ENCODE peak calls at places on chromosomes 3 and 15, in four cellular contexts. M, G, V and J are unnamed samples.

GRCh38 chr3:25038907-25039306 is 389.2 kb upstream of the RARB start:
- DNase-seq in V (no peak), G (no peak), M (no peak), J (no peak)

GRCh38 chr15:96894669-96895068 is 564.2 kb downstream of the NR2F2 start:
- DNase-seq in M (no peak), V (no peak), G (no peak), J (no peak)

GRCh38 chr3:8573342-8573926 is 71.2 kb downstream of the SSUH2 start:
- DNase-seq in M (no peak), G (no peak), V (no peak), J (no peak)

GRCh38 chr3:148790841-148791240 is 36.8 kb upstream of the CPB1 start:
- DNase-seq in V (no peak), M (no peak), G (no peak), J (no peak)

GRCh38 chr3:98784666-98785600 is 21.8 kb downstream of the ST3GAL6 start:
- DNase-seq in M (no peak), G (peak), V (no peak), J (no peak)

GRCh38 chr3:67605377-67605776 is 49.0 kb downstream of the SUCLG2 start:
- DNase-seq in V (peak), M (no peak), G (no peak), J (peak)

GRCh38 chr15:41554915-41555314 is 4.1 kb upstream of the TYRO3 start:
- DNase-seq in V (no peak), G (no peak), M (no peak), J (no peak)

GRCh38 chr15:48913141-48913540 is 35.2 kb downstream of the EID1 start:
- DNase-seq in G (no peak), V (no peak), M (no peak), J (peak)

GRCh38 chr3:54859204-54859603 is 68.7 kb downstream of the LRTM1 start:
- DNase-seq in V (no peak), M (no peak), G (no peak), J (no peak)

GRCh38 chr3:194688207-194688711 is 2.6 kb downstream of the FAM43A start:
- DNase-seq in G (peak), M (no peak), V (no peak), J (no peak)

GRCh38 chr15:52252781-52253180 is 42.8 kb downstream of the MYO5C start:
- DNase-seq in M (no peak), G (peak), V (no peak), J (peak)

GRCh38 chr15:52243697-52244555 is 51.7 kb downstream of the MYO5C start:
- DNase-seq in G (no peak), M (no peak), V (no peak), J (no peak)

GRCh38 chr15:52247032-52247431 is 48.6 kb downstream of the MYO5C start:
- DNase-seq in V (no peak), G (no peak), M (no peak), J (no peak)

GRCh38 chr15:52251144-52251860 is 44.3 kb downstream of the MYO5C start:
- DNase-seq in V (no peak), M (no peak), G (peak), J (no peak)

GRCh38 chr15:52247481-52247880 is 48.1 kb downstream of the MYO5C start:
- DNase-seq in G (no peak), V (no peak), M (no peak), J (no peak)
- TF ChIP-seq PHF8 in G (no peak), V (no peak), M (no peak), J (no peak)

GRCh38 chr3:71226565-71227281 is 356.8 kb downstream of the FOXP1 start:
- DNase-seq in V (no peak), G (no peak), M (peak), J (no peak)
- TF ChIP-seq PHF8 in V (no peak), G (no peak), M (no peak), J (no peak)

DNA sequence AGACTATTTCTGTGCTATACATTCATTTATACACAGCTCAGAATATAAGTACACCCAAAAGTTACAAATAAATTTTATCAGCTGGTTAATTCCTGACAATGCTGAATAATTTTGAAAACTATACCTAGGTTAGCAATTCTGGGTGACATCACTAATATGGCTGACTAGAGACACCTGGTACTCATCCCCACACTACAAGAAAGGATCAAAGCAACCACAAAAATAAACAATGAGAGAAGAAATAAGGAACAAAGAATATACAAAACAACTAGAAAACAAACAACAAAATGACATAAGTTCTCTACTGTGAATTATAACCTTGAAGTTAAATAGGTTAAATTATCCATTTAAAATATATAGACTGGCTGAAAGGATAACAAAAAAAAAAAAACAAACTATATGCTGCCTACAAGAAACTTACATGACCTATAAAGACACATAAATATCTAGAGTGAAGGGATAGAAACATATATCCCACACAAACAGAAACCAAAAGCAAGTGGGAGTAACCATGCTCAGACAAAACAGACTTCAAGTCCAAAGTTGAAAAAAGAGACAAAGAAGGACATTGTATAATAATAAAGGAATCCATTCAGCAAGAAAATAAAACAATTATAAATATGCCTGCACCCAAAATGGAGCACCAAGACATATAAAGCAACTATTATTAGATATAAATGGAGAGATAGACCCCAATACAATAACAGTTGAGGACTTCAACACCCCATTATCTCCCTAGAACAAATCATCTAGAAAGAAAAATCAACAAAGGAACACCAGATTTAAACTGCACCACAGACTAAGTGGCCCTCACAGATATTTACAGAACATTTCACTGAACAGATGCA is 57.8 kb downstream of the IMPG2 start:
- DNase-seq in V (no peak), M (no peak), G (no peak), J (no peak)
- TF ChIP-seq PHF8 in V (no peak), M (no peak), G (no peak), J (no peak)

GRCh38 chr3:72179107-72179464 is 394.1 kb upstream of the PROK2 start:
- DNase-seq in M (peak), G (no peak), V (no peak), J (no peak)

GRCh38 chr3:72178463-72179106 is 393.6 kb upstream of the PROK2 start:
- DNase-seq in V (no peak), G (no peak), M (no peak), J (no peak)

GRCh38 chr3:72176537-72177041 is 391.6 kb upstream of the PROK2 start:
- DNase-seq in M (no peak), G (no peak), V (no peak), J (no peak)

GRCh38 chr3:72175305-72175858 is 390.4 kb upstream of the PROK2 start:
- DNase-seq in G (no peak), M (no peak), V (no peak), J (no peak)

GRCh38 chr3:72177075-72178050 is 392.4 kb upstream of the PROK2 start:
- DNase-seq in G (no peak), M (peak), V (no peak), J (no peak)
- TF ChIP-seq PHF8 in G (no peak), M (no peak), V (no peak), J (no peak)

DNA sequence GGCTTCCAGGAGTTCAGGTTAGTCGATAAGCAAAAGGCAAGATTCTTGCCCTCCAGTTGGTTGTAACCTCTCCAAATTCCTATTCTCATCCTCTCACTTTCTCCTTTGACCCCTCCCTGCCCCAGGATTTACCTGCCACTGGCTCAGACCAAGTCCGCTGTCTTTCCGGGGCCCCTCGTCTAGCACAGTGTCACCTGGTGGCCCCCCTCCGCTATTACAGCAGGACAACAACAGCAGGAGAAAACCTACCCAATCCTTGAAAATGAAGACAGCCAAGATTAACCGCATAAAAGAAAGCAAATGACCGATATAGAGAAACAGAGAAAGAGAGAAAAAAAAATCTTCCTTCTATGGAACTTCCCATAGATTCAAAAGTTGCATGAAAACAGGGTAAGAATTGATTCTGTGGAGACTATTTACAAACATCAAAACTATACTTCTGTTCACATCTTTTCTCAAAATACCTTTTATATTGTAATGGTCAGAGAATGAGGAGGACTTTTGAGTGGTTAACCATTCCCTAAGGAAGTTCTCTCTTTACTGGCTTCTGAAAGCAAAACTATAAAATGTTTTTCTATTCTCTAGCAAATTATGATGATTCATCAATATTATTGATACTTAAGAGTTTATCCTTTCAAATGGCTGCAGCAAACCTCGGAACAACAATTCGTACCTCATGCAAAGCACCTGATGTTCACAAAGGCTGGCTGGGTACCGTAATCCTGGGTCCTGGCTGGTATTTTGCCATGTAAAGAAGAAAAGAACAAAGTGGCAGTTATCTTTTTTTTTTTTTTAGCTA is 10.0 kb upstream of the ST8SIA2 start:
- DNase-seq in G (peak), V (no peak), M (peak), J (peak)
- TF ChIP-seq PHF8 in G (no peak), V (no peak), M (no peak), J (no peak)

DNA sequence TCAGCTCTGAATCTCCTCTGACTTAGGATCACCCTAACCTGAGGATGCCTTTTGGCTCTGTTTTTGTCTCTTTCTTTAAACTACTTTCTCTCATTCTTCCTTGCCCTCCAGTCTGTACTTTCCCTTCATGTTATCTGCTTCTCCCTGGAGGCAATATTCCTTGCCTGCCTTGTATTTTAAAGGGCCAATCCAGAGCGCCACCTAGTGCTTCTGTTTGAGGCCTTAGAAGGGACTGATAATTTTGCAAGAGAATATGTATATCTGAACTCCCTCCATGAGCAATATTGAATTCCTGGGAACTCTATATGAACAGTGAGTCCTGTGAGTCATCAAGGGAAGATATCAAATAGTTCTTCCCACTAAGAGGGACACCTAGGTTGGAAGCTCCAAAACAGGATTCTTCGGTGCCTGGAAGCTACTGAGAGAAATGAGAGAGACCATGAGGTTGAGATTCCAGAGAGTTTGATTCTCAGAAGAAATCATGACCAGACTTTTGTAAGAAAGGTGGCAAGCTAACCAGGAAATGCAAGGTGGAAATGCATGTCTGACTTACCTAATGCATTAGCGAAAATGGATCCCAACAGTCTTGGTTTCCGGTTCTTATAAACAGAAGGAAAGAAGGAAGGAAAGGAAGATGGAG is 203.8 kb upstream of the CD96 start:
- DNase-seq in M (peak), V (peak), G (peak), J (peak)
- TF ChIP-seq PHF8 in M (no peak), V (no peak), G (no peak), J (no peak)